ENCODE peak calls at places on chromosome 15, in seven cellular contexts. One of them, this sample, is unnamed. For H3K9me3, the result is how much of the 10 kb centered on the place peaks cover.

GRCh38 chr15:56877591-56877990 is 40.9 kb upstream of the TCF12 start:
- DNase-seq in gastrocnemius medialis: no peak
- DNase-seq in T-helper 17 cell: no peak
- DNase-seq in cardiac muscle cell: no peak
- DNase-seq in adrenal gland: no peak
- DNase-seq in HCT116: no peak
- DNase-seq in CD8-positive, alpha-beta T cell: no peak
- DNase-seq in this sample: no peak

GRCh38 chr15:62610499-62610898 is 432.0 kb upstream of the TPM1 start:
- DNase-seq in gastrocnemius medialis: no peak
- DNase-seq in T-helper 17 cell: no peak
- DNase-seq in cardiac muscle cell: no peak
- DNase-seq in adrenal gland: no peak
- DNase-seq in HCT116: no peak
- DNase-seq in CD8-positive, alpha-beta T cell: no peak
- DNase-seq in this sample: no peak

GRCh38 chr15:44307712-44308111 is 19.2 kb downstream of the GOLM2 start:
- DNase-seq in gastrocnemius medialis: no peak
- DNase-seq in T-helper 17 cell: no peak
- DNase-seq in cardiac muscle cell: no peak
- DNase-seq in adrenal gland: no peak
- DNase-seq in HCT116: no peak
- DNase-seq in CD8-positive, alpha-beta T cell: no peak
- DNase-seq in this sample: no peak

GRCh38 chr15:85707519-85708338 is 87.0 kb downstream of the KLHL25 start:
- DNase-seq in gastrocnemius medialis: no peak
- DNase-seq in T-helper 17 cell: no peak
- DNase-seq in cardiac muscle cell: peak
- DNase-seq in adrenal gland: peak
- DNase-seq in HCT116: no peak
- DNase-seq in CD8-positive, alpha-beta T cell: no peak
- DNase-seq in this sample: no peak

GRCh38 chr15:51356983-51357382 is 15.5 kb downstream of the GLDN start:
- DNase-seq in gastrocnemius medialis: no peak
- DNase-seq in T-helper 17 cell: no peak
- DNase-seq in cardiac muscle cell: no peak
- DNase-seq in adrenal gland: no peak
- DNase-seq in HCT116: no peak
- DNase-seq in CD8-positive, alpha-beta T cell: no peak
- DNase-seq in this sample: no peak

GRCh38 chr15:69604050-69604378 is 151.4 kb downstream of the RPLP1 start:
- DNase-seq in gastrocnemius medialis: no peak
- DNase-seq in T-helper 17 cell: no peak
- DNase-seq in cardiac muscle cell: no peak
- DNase-seq in adrenal gland: no peak
- DNase-seq in HCT116: peak
- DNase-seq in CD8-positive, alpha-beta T cell: no peak
- DNase-seq in this sample: no peak

GRCh38 chr15:94620632-94621031 is 389.3 kb downstream of the MCTP2 start:
- DNase-seq in gastrocnemius medialis: no peak
- DNase-seq in T-helper 17 cell: no peak
- DNase-seq in cardiac muscle cell: no peak
- DNase-seq in adrenal gland: no peak
- DNase-seq in HCT116: no peak
- DNase-seq in CD8-positive, alpha-beta T cell: no peak
- DNase-seq in this sample: no peak

GRCh38 chr15:32872606-32873291 is 154.9 kb downstream of the GREM1 start:
- DNase-seq in gastrocnemius medialis: peak
- DNase-seq in T-helper 17 cell: no peak
- DNase-seq in cardiac muscle cell: no peak
- DNase-seq in adrenal gland: no peak
- DNase-seq in HCT116: no peak
- DNase-seq in CD8-positive, alpha-beta T cell: no peak
- DNase-seq in this sample: peak

GRCh38 chr15:100330629-100331215 is 11.1 kb downstream of the ADAMTS17 start:
- DNase-seq in gastrocnemius medialis: no peak
- DNase-seq in T-helper 17 cell: no peak
- DNase-seq in cardiac muscle cell: no peak
- DNase-seq in adrenal gland: no peak
- DNase-seq in HCT116: no peak
- DNase-seq in CD8-positive, alpha-beta T cell: peak
- DNase-seq in this sample: no peak

GRCh38 chr15:69462030-69462492 is 9.4 kb downstream of the RPLP1 start:
- DNase-seq in gastrocnemius medialis: peak
- DNase-seq in T-helper 17 cell: no peak
- DNase-seq in cardiac muscle cell: no peak
- DNase-seq in adrenal gland: peak
- DNase-seq in HCT116: no peak
- DNase-seq in CD8-positive, alpha-beta T cell: no peak
- DNase-seq in this sample: no peak

GRCh38 chr15:52749250-52749649 is 40.9 kb downstream of the ONECUT1 start:
- DNase-seq in gastrocnemius medialis: no peak
- DNase-seq in T-helper 17 cell: no peak
- DNase-seq in cardiac muscle cell: no peak
- DNase-seq in adrenal gland: no peak
- DNase-seq in HCT116: no peak
- DNase-seq in CD8-positive, alpha-beta T cell: no peak
- DNase-seq in this sample: no peak

GRCh38 chr15:35545825-35546580 is at the start of gene DPH6:
- DNase-seq in gastrocnemius medialis: peak
- DNase-seq in T-helper 17 cell: peak
- DNase-seq in cardiac muscle cell: peak
- DNase-seq in adrenal gland: peak
- DNase-seq in HCT116: peak
- DNase-seq in CD8-positive, alpha-beta T cell: peak
- DNase-seq in this sample: peak

GRCh38 chr15:90650956-90651689 is 66.0 kb upstream of the BLM start:
- DNase-seq in gastrocnemius medialis: peak
- DNase-seq in T-helper 17 cell: no peak
- DNase-seq in cardiac muscle cell: no peak
- DNase-seq in adrenal gland: no peak
- DNase-seq in HCT116: no peak
- DNase-seq in CD8-positive, alpha-beta T cell: no peak
- DNase-seq in this sample: no peak

GRCh38 chr15:64651573-64652260 is 123.7 kb downstream of the RBPMS2 start:
- DNase-seq in gastrocnemius medialis: peak
- DNase-seq in T-helper 17 cell: peak
- DNase-seq in cardiac muscle cell: no peak
- DNase-seq in adrenal gland: no peak
- DNase-seq in HCT116: no peak
- DNase-seq in CD8-positive, alpha-beta T cell: peak
- DNase-seq in this sample: no peak

GRCh38 chr15:63186065-63186464 is 3.3 kb upstream of the RAB8B start:
- DNase-seq in gastrocnemius medialis: no peak
- DNase-seq in T-helper 17 cell: no peak
- DNase-seq in cardiac muscle cell: no peak
- DNase-seq in adrenal gland: no peak
- DNase-seq in HCT116: no peak
- DNase-seq in CD8-positive, alpha-beta T cell: no peak
- DNase-seq in this sample: no peak

GRCh38 chr15:25173241-25174028 is 218.6 kb downstream of the SNRPN start:
- DNase-seq in gastrocnemius medialis: no peak
- DNase-seq in T-helper 17 cell: peak
- DNase-seq in cardiac muscle cell: no peak
- DNase-seq in adrenal gland: no peak
- DNase-seq in HCT116: no peak
- DNase-seq in CD8-positive, alpha-beta T cell: peak
- DNase-seq in this sample: no peak
- H3K9me3 ChIP-seq in gastrocnemius medialis: under half
- H3K9me3 ChIP-seq in T-helper 17 cell: under half
- H3K9me3 ChIP-seq in cardiac muscle cell: under half
- H3K9me3 ChIP-seq in adrenal gland: under half
- H3K9me3 ChIP-seq in HCT116: under half
- H3K9me3 ChIP-seq in CD8-positive, alpha-beta T cell: under half
- H3K9me3 ChIP-seq in this sample: half or more

GRCh38 chr15:74541494-74542191 is 623 bp downstream of the ARID3B start:
- DNase-seq in gastrocnemius medialis: peak
- DNase-seq in T-helper 17 cell: peak
- DNase-seq in cardiac muscle cell: peak
- DNase-seq in adrenal gland: peak
- DNase-seq in HCT116: no peak
- DNase-seq in CD8-positive, alpha-beta T cell: peak
- DNase-seq in this sample: peak
- H3K9me3 ChIP-seq in gastrocnemius medialis: under half
- H3K9me3 ChIP-seq in T-helper 17 cell: under half
- H3K9me3 ChIP-seq in cardiac muscle cell: under half
- H3K9me3 ChIP-seq in adrenal gland: under half
- H3K9me3 ChIP-seq in HCT116: under half
- H3K9me3 ChIP-seq in CD8-positive, alpha-beta T cell: under half
- H3K9me3 ChIP-seq in this sample: under half

GRCh38 chr15:22265961-22266360 is 185.6 kb downstream of the OR4M2 start:
- DNase-seq in gastrocnemius medialis: no peak
- DNase-seq in T-helper 17 cell: no peak
- DNase-seq in cardiac muscle cell: no peak
- DNase-seq in adrenal gland: no peak
- DNase-seq in HCT116: no peak
- DNase-seq in CD8-positive, alpha-beta T cell: no peak
- DNase-seq in this sample: no peak
- H3K9me3 ChIP-seq in gastrocnemius medialis: under half
- H3K9me3 ChIP-seq in T-helper 17 cell: under half
- H3K9me3 ChIP-seq in cardiac muscle cell: under half
- H3K9me3 ChIP-seq in adrenal gland: under half
- H3K9me3 ChIP-seq in HCT116: half or more
- H3K9me3 ChIP-seq in CD8-positive, alpha-beta T cell: under half
- H3K9me3 ChIP-seq in this sample: under half

GRCh38 chr15:60744826-60745225 is 265.9 kb upstream of the ICE2 start:
- DNase-seq in gastrocnemius medialis: peak
- DNase-seq in T-helper 17 cell: no peak
- DNase-seq in cardiac muscle cell: no peak
- DNase-seq in adrenal gland: no peak
- DNase-seq in HCT116: no peak
- DNase-seq in CD8-positive, alpha-beta T cell: no peak
- DNase-seq in this sample: no peak
- H3K9me3 ChIP-seq in gastrocnemius medialis: under half
- H3K9me3 ChIP-seq in T-helper 17 cell: under half
- H3K9me3 ChIP-seq in cardiac muscle cell: under half
- H3K9me3 ChIP-seq in adrenal gland: under half
- H3K9me3 ChIP-seq in HCT116: under half
- H3K9me3 ChIP-seq in CD8-positive, alpha-beta T cell: under half
- H3K9me3 ChIP-seq in this sample: under half

GRCh38 chr15:75136758-75137157 is 64.9 kb upstream of the C15orf39 start:
- DNase-seq in gastrocnemius medialis: no peak
- DNase-seq in T-helper 17 cell: no peak
- DNase-seq in cardiac muscle cell: no peak
- DNase-seq in adrenal gland: no peak
- DNase-seq in HCT116: no peak
- DNase-seq in CD8-positive, alpha-beta T cell: no peak
- DNase-seq in this sample: no peak

GRCh38 chr15:75143738-75144334 is 57.8 kb upstream of the C15orf39 start:
- DNase-seq in gastrocnemius medialis: no peak
- DNase-seq in T-helper 17 cell: no peak
- DNase-seq in cardiac muscle cell: peak
- DNase-seq in adrenal gland: no peak
- DNase-seq in HCT116: no peak
- DNase-seq in CD8-positive, alpha-beta T cell: no peak
- DNase-seq in this sample: no peak

GRCh38 chr15:75142499-75142898 is 59.2 kb upstream of the C15orf39 start:
- DNase-seq in gastrocnemius medialis: no peak
- DNase-seq in T-helper 17 cell: no peak
- DNase-seq in cardiac muscle cell: no peak
- DNase-seq in adrenal gland: no peak
- DNase-seq in HCT116: no peak
- DNase-seq in CD8-positive, alpha-beta T cell: no peak
- DNase-seq in this sample: no peak

GRCh38 chr15:75138016-75138999 is 63.4 kb upstream of the C15orf39 start:
- DNase-seq in gastrocnemius medialis: no peak
- DNase-seq in T-helper 17 cell: no peak
- DNase-seq in cardiac muscle cell: no peak
- DNase-seq in adrenal gland: no peak
- DNase-seq in HCT116: no peak
- DNase-seq in CD8-positive, alpha-beta T cell: no peak
- DNase-seq in this sample: no peak

DNA sequence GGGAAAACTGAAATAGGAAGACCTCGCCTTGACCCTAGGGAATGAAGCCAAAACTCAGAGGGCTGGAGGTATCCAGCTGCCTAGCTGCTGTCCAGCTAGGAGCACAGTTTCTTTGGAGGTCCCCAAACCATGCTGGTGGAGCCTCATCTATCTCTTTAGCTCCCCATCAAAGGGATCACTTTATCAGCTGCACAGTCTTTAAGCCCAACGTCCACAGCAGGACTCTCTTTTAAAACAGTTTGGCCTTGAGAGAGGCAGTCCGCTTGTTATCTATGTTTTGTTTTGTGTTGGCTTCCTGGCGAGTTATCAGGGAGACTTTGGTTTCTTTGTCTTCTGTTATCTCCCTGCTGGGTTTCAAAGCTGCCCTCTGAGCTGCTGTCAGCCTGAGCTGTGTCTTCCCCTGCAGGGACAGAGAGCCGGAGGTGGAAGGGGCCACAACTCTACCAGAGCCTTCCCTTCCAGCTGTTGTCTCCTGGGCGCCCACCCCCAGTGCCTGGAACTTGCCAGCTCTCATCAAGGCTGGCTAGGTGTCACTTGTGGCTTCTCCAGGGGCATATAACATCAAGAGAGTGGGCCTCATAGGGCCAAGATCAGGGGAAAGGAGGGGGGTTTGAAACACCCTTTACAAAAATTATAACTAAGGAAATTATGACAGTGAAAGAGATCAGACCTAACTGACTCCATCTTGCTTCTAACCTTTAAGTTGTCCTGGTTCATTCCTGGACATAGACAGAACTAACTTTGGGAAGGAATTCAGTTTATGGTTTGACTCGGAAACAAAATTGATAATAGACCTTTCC is 61.4 kb upstream of the C15orf39 start:
- DNase-seq in gastrocnemius medialis: no peak
- DNase-seq in T-helper 17 cell: no peak
- DNase-seq in cardiac muscle cell: no peak
- DNase-seq in adrenal gland: peak
- DNase-seq in HCT116: no peak
- DNase-seq in CD8-positive, alpha-beta T cell: no peak
- DNase-seq in this sample: no peak
- H3K9me3 ChIP-seq in gastrocnemius medialis: under half
- H3K9me3 ChIP-seq in T-helper 17 cell: under half
- H3K9me3 ChIP-seq in cardiac muscle cell: under half
- H3K9me3 ChIP-seq in adrenal gland: under half
- H3K9me3 ChIP-seq in HCT116: under half
- H3K9me3 ChIP-seq in CD8-positive, alpha-beta T cell: under half
- H3K9me3 ChIP-seq in this sample: under half

This sample was measured in tibial artery.